ENCODE peak calls at places on chromosomes 11 and 22, in seven cellular contexts. One of them, this sample, is unnamed.

GRCh38 chr22:28582806-28583205 is 96.8 kb downstream of the TTC28 start:
- DNase-seq in 8988T: no peak
- DNase-seq in NAMALWA: no peak
- DNase-seq in bronchial epithelial cell: no peak
- DNase-seq in stimulated activated CD8-positive, alpha-beta memory T cell treated with anti-CD3 and anti-CD28 coated beads, Interleukin-4, amount 100 ng/mL, for 1 hour: no peak
- DNase-seq in GM18507: no peak
- DNase-seq in AG20443: peak
- DNase-seq in this sample: peak

GRCh38 chr11:80719292-80719646 is 1278.4 kb upstream of the TENM4 start:
- DNase-seq in NAMALWA: no peak
- DNase-seq in GM18507: no peak
- DNase-seq in bronchial epithelial cell: no peak
- DNase-seq in AG20443: no peak
- DNase-seq in stimulated activated CD8-positive, alpha-beta memory T cell treated with anti-CD3 and anti-CD28 coated beads, Interleukin-4, amount 100 ng/mL, for 1 hour: no peak
- DNase-seq in 8988T: no peak
- DNase-seq in this sample: no peak

GRCh38 chr11:83610996-83611395 is 324.8 kb upstream of the CCDC90B start:
- DNase-seq in AG20443: peak
- DNase-seq in stimulated activated CD8-positive, alpha-beta memory T cell treated with anti-CD3 and anti-CD28 coated beads, Interleukin-4, amount 100 ng/mL, for 1 hour: no peak
- DNase-seq in NAMALWA: no peak
- DNase-seq in GM18507: no peak
- DNase-seq in bronchial epithelial cell: no peak
- DNase-seq in 8988T: no peak
- DNase-seq in this sample: no peak

GRCh38 chr22:45952553-45952952 is 24.4 kb downstream of the WNT7B start:
- DNase-seq in GM18507: no peak
- DNase-seq in stimulated activated CD8-positive, alpha-beta memory T cell treated with anti-CD3 and anti-CD28 coated beads, Interleukin-4, amount 100 ng/mL, for 1 hour: no peak
- DNase-seq in NAMALWA: no peak
- DNase-seq in AG20443: no peak
- DNase-seq in 8988T: no peak
- DNase-seq in bronchial epithelial cell: no peak
- DNase-seq in this sample: no peak

GRCh38 chr11:96098511-96099241 is 174.8 kb upstream of the MTMR2 start:
- DNase-seq in NAMALWA: no peak
- DNase-seq in stimulated activated CD8-positive, alpha-beta memory T cell treated with anti-CD3 and anti-CD28 coated beads, Interleukin-4, amount 100 ng/mL, for 1 hour: no peak
- DNase-seq in AG20443: no peak
- DNase-seq in GM18507: no peak
- DNase-seq in bronchial epithelial cell: peak
- DNase-seq in 8988T: no peak
- DNase-seq in this sample: peak

GRCh38 chr11:117919326-117920275 is 9.6 kb downstream of the TMPRSS13 start:
- DNase-seq in bronchial epithelial cell: peak
- DNase-seq in NAMALWA: no peak
- DNase-seq in AG20443: no peak
- DNase-seq in 8988T: no peak
- DNase-seq in GM18507: no peak
- DNase-seq in stimulated activated CD8-positive, alpha-beta memory T cell treated with anti-CD3 and anti-CD28 coated beads, Interleukin-4, amount 100 ng/mL, for 1 hour: no peak
- DNase-seq in this sample: no peak

GRCh38 chr22:19591568-19591967 is 67.4 kb upstream of the CLDN5 start:
- DNase-seq in GM18507: no peak
- DNase-seq in AG20443: no peak
- DNase-seq in 8988T: no peak
- DNase-seq in bronchial epithelial cell: no peak
- DNase-seq in stimulated activated CD8-positive, alpha-beta memory T cell treated with anti-CD3 and anti-CD28 coated beads, Interleukin-4, amount 100 ng/mL, for 1 hour: no peak
- DNase-seq in NAMALWA: no peak
- DNase-seq in this sample: no peak

GRCh38 chr11:73995247-73995646 is 12.6 kb upstream of the UCP2 start:
- DNase-seq in GM18507: no peak
- DNase-seq in AG20443: no peak
- DNase-seq in stimulated activated CD8-positive, alpha-beta memory T cell treated with anti-CD3 and anti-CD28 coated beads, Interleukin-4, amount 100 ng/mL, for 1 hour: no peak
- DNase-seq in bronchial epithelial cell: no peak
- DNase-seq in NAMALWA: peak
- DNase-seq in 8988T: no peak
- DNase-seq in this sample: no peak

GRCh38 chr11:73258104-73258684 is 13.9 kb upstream of the P2RY6 start:
- DNase-seq in 8988T: no peak
- DNase-seq in bronchial epithelial cell: no peak
- DNase-seq in NAMALWA: no peak
- DNase-seq in GM18507: no peak
- DNase-seq in AG20443: no peak
- DNase-seq in stimulated activated CD8-positive, alpha-beta memory T cell treated with anti-CD3 and anti-CD28 coated beads, Interleukin-4, amount 100 ng/mL, for 1 hour: no peak
- DNase-seq in this sample: no peak

GRCh38 chr22:35854334-35854733 is 136.7 kb downstream of the APOL5 start:
- DNase-seq in GM18507: no peak
- DNase-seq in bronchial epithelial cell: no peak
- DNase-seq in NAMALWA: no peak
- DNase-seq in stimulated activated CD8-positive, alpha-beta memory T cell treated with anti-CD3 and anti-CD28 coated beads, Interleukin-4, amount 100 ng/mL, for 1 hour: no peak
- DNase-seq in AG20443: no peak
- DNase-seq in 8988T: no peak
- DNase-seq in this sample: no peak

GRCh38 chr22:45397806-45398205 is 15.6 kb downstream of the SMC1B start:
- DNase-seq in 8988T: no peak
- DNase-seq in NAMALWA: no peak
- DNase-seq in AG20443: no peak
- DNase-seq in stimulated activated CD8-positive, alpha-beta memory T cell treated with anti-CD3 and anti-CD28 coated beads, Interleukin-4, amount 100 ng/mL, for 1 hour: no peak
- DNase-seq in bronchial epithelial cell: no peak
- DNase-seq in GM18507: no peak
- DNase-seq in this sample: no peak

This sample was measured in GM03348.